ENCODE peak calls at places on chromosomes 7 and 10, in four cellular contexts. W is HFF-Myc, D is stomach, F is cardiac muscle cell. P is an unnamed sample.

GRCh38 chr10:12214763-12215218 is 18.8 kb downstream of the CDC123 start:
- DNase-seq in D (no peak), F (peak), W (no peak), P (peak)

GRCh38 chr7:66362136-66362535 is 157.0 kb downstream of the TPST1 start:
- DNase-seq in F (no peak), D (no peak), W (no peak), P (no peak)

GRCh38 chr7:152076324-152076821 is 50.9 kb downstream of the GALNT11 start:
- DNase-seq in W (no peak), F (peak), D (peak), P (peak)

GRCh38 chr7:151168022-151168786 is 710 bp upstream of the GBX1 start:
- DNase-seq in F (no peak), W (no peak), D (peak), P (peak)

GRCh38 chr7:158044156-158044823 is 543.3 kb downstream of the PTPRN2 start:
- DNase-seq in W (no peak), D (no peak), F (no peak), P (no peak)

GRCh38 chr10:12162927-12163326 is 32.8 kb downstream of the NUDT5 start:
- DNase-seq in F (no peak), D (no peak), W (no peak), P (no peak)

GRCh38 chr10:61904711-61905445 is 3.4 kb downstream of the ARID5B start:
- DNase-seq in W (peak), F (peak), D (no peak), P (peak)

GRCh38 chr7:84546403-84546802 is 351.8 kb upstream of the SEMA3A start:
- DNase-seq in W (no peak), F (no peak), D (no peak), P (no peak)

GRCh38 chr10:112343056-112343806 is 30.7 kb upstream of the ACSL5 start:
- DNase-seq in W (no peak), F (no peak), D (no peak), P (no peak)

GRCh38 chr10:61845196-61845949 is 56.1 kb upstream of the ARID5B start:
- DNase-seq in F (no peak), D (no peak), W (no peak), P (no peak)

GRCh38 chr7:45295222-45295621 is 137.6 kb downstream of the RAMP3 start:
- DNase-seq in F (no peak), D (no peak), W (no peak), P (no peak)

GRCh38 chr7:8441602-8442294 is 8.3 kb downstream of the NXPH1 start:
- DNase-seq in F (no peak), W (no peak), D (no peak), P (no peak)

GRCh38 chr7:2477447-2478386 is 1.5 kb upstream of the GRIFIN start:
- DNase-seq in F (peak), W (no peak), D (peak), P (peak)

GRCh38 chr7:123771256-123771655 is 22.5 kb upstream of the WASL start:
- DNase-seq in W (no peak), F (no peak), D (no peak), P (no peak)

GRCh38 chr10:1601371-1601906 is 135.9 kb downstream of the ADARB2 start:
- DNase-seq in D (no peak), F (no peak), W (no peak), P (no peak)

GRCh38 chr10:28284126-28284525 is 18.7 kb downstream of the MPP7 start:
- DNase-seq in D (no peak), W (no peak), F (no peak), P (no peak)

GRCh38 chr10:67306588-67307205 is 380.9 kb downstream of the LRRTM3 start:
- DNase-seq in F (peak), W (no peak), D (no peak), P (peak)

GRCh38 chr10:95201736-95202135 is 7.7 kb downstream of the ACSM6 start:
- DNase-seq in W (no peak), D (no peak), F (peak), P (no peak)

GRCh38 chr10:26269754-26270153 is 53.2 kb downstream of the GAD2 start:
- DNase-seq in F (peak), D (no peak), W (no peak), P (peak)

GRCh38 chr10:27258838-27259532 is 18.4 kb upstream of the ACBD5 start:
- DNase-seq in F (no peak), D (peak), W (no peak), P (peak)

GRCh38 chr10:100734295-100735086 is 10.9 kb upstream of the PAX2 start:
- DNase-seq in F (no peak), D (no peak), W (no peak), P (no peak)

GRCh38 chr7:151206914-151207313 is 3.4 kb downstream of the H2BK1 start:
- DNase-seq in D (no peak), F (no peak), W (no peak), P (no peak)

GRCh38 chr7:139482662-139483466 is 609 bp downstream of the KLRG2 start:
- DNase-seq in D (no peak), W (no peak), F (peak), P (no peak)

GRCh38 chr7:88344956-88345832 is 38.5 kb upstream of the STEAP4 start:
- DNase-seq in F (peak), W (no peak), D (peak), P (no peak)

DNA sequence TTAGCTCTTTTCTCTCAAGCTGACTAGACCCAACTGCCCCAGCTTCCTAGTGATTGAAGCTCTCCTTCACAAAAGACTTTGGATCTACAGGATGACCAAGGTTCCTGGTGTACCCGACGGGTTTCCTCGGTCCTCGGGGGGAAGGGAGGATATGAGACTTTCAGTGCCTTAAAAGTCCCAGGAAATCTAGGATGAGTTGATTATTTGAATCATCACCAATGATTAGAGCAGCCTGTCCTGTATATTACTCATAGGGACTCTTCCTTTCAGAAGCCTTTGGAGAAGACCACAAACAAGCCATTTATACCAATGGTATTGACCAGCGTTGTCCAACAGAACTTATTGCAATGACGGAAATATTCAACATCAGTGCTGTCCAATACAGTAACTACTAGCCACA is 6.1 kb upstream of the ACTA2 start:
- DNase-seq in D (no peak), W (no peak), F (no peak), P (no peak)
- TF ChIP-seq CTCF in D (no peak), W (no peak), F (no peak), P (no peak)

GRCh38 chr7:105863876-105864275 is 12.5 kb downstream of the ATXN7L1 start:
- DNase-seq in F (no peak), D (no peak), W (no peak), P (no peak)

GRCh38 chr7:105871142-105871541 is 5.3 kb downstream of the ATXN7L1 start:
- DNase-seq in F (no peak), W (no peak), D (no peak), P (no peak)

GRCh38 chr7:105862770-105863169 is 13.6 kb downstream of the ATXN7L1 start:
- DNase-seq in F (no peak), W (no peak), D (no peak), P (no peak)

GRCh38 chr7:105862276-105862675 is 14.1 kb downstream of the ATXN7L1 start:
- DNase-seq in F (no peak), D (no peak), W (no peak), P (no peak)

GRCh38 chr7:105866124-105866801 is 10.1 kb downstream of the ATXN7L1 start:
- DNase-seq in F (no peak), W (no peak), D (no peak), P (no peak)
- TF ChIP-seq CTCF in F (no peak), W (no peak), D (no peak), P (no peak)

DNA sequence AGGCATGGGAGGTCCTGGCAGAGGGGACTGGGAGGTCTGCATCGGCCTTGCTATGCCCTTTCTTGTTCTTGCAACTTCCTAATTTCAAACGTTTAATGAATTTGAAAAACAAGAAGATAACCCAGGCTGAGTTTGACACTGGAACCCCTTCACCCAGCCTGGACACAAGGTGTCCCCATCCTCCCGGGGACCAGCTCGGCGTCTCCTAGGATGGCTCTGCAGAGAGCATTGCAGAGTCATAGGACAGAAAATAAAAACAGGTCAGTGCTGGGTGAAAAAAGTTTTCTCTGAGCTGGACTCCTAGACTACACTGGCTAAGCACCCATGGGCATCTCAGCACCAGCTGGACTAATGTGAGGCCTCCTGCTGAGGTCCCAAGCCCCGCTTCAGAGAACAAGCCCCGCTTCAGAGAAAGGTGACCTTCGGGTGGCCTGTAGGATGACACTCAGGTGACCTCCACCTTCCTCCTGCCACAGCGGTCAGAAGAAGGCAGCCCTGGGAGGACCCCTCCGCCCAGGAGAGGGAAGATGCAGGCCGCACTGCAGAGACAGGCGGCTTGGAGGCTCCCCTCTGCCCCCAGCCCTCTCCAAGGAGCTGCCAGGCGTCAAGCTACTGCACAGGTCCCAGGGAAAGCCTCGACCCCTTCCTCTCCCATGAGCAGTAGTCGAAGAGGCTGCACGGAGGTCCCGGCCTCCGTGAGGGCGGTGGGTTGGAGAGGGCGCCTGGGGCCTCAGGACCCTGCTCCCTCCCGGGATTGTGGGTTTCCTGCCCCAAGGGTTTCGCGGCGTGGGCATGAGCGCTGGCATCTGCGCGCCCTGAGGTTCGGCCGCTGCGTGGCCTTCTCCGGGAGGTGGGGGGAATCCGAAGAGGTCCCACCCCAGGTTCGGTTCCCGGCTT is 9.2 kb upstream of the UNCX start:
- DNase-seq in F (no peak), W (no peak), D (no peak), P (no peak)
- TF ChIP-seq CTCF in F (no peak), W (peak), D (no peak), P (peak)

GRCh38 chr10:79066460-79067240 is 2.1 kb upstream of the ZMIZ1 start:
- DNase-seq in F (peak), W (no peak), D (no peak), P (peak)
- TF ChIP-seq CTCF in F (peak), W (peak), D (no peak), P (no peak)

GRCh38 chr7:110131344-110131743 is 959.6 kb upstream of the LRRN3 start:
- DNase-seq in D (no peak), W (no peak), F (no peak), P (no peak)

GRCh38 chr7:110129159-110129558 is 961.8 kb upstream of the LRRN3 start:
- DNase-seq in W (no peak), D (no peak), F (no peak), P (no peak)

GRCh38 chr7:110130669-110131068 is 960.3 kb upstream of the LRRN3 start:
- DNase-seq in F (no peak), D (no peak), W (no peak), P (no peak)
- TF ChIP-seq CTCF in F (no peak), D (no peak), W (no peak), P (no peak)

DNA sequence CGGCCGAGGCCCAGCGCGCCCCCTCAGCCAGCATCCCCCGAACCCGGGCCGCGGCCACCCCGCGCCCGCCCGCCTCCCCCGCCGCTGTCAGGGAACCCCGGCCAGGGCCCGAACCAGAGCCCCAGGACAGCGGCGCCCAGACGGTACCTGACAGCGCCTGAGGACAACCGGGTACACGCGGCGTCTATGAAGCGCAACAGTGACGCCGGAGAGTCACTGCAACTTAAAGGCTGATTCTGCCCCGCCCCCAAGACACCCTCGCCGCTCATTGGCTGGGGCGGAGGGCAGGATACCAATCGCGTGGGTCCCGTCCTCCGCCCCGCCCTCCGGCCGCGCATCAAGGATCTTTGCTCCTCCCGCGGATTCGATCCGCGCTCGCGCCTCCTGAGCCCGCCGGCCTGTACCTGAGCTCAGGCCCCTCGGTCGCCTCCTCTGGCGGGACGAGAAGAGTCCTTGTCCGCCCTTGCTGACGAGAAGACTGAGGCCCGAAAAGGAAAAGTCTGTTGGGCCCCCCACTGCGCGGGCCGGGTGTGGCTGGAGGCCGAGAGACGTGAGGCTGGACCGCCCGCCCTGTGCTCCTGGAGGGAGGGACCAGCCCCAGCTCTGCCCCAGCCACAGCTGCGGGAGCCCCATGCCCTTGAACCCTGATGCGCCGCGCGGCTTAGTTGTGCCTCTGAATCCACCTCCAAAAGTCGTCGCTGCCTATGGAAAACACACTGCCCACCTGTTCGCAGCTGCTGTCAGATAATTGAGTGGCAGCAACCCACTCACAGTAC is at the start of gene OAT:
- DNase-seq in D (peak), F (peak), W (peak), P (peak)
- TF ChIP-seq CTCF in D (no peak), F (no peak), W (peak), P (no peak)

DNA sequence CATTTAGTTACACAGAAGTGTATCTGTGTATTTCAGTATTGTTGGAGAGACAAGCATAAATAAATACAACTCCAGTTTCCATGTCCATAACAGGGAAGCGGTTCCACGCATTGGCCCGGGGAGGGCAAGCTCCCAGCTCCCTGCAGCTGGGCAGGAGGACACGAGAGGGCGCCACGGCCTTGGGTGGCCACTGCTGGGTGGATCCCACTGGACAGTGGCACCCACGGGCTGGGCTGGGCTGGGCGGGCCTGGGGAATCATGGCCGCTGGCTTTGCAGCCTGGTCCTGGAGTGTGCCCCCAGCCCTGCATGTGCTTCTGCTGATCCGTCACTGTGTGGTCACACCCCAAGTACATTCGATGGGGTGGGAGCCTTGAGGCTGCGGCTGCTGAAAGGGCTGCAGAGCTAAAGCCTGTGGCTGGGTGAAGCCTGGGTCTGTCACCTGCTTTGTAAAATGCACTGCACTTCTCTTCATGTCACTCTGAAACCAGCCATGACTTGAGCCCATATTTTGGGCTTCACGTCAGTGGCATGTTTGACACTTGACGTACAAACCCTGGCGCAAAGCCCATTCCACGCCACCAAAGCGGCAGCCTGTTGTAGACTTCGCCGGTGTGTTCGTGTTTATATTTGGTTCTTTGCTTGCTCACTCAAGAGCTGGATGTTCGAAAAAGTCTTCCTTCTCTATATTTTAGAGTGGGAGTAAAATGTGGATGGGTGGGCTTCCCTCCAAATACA is 27.5 kb downstream of the LRRC27 start:
- DNase-seq in F (no peak), W (no peak), D (no peak), P (no peak)
- TF ChIP-seq CTCF in F (no peak), W (no peak), D (no peak), P (no peak)

GRCh38 chr7:102287465-102288146 is 938 bp downstream of the SH2B2 start:
- DNase-seq in D (peak), F (peak), W (no peak), P (no peak)

GRCh38 chr7:102287082-102287464 is 405 bp downstream of the SH2B2 start:
- DNase-seq in W (no peak), D (no peak), F (no peak), P (no peak)

GRCh38 chr7:102286237-102287081 is at the start of gene SH2B2:
- DNase-seq in W (no peak), F (peak), D (peak), P (peak)

GRCh38 chr7:102289051-102289450 is 2.4 kb downstream of the SH2B2 start:
- DNase-seq in F (no peak), D (no peak), W (no peak), P (no peak)

DNA sequence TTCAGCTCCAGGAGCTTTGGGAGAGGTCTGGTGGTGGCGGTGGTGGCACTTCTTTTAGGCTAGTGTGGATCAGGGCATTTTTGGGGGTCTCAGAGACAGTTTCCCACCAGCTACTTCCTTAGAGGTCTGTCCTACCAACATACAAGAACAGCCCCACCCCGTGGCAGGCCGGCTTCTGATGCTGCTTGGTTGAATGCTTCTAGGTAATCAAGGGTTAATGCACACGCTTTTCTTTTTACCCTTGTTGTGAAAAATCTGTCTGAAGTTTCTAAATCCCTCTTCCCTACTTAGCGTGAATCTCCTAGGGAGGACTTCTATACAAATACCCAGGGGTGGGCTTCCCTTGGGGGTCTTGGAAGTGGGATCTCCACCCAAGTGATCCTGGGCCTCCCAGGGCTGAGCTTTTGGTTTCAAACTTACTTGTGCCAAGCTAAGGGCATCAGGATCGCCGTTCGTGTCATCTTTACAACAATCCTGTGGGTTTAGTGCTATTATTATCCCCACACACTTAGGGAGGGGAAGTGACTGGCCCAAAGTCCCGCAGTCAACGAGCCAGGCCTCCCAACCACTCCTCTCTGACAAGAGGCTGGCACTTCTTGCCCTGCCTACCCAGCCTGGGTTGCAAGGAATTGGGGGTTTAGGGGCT is 1.7 kb downstream of the SH2B2 start:
- DNase-seq in F (no peak), W (no peak), D (no peak), P (no peak)
- TF ChIP-seq CTCF in F (no peak), W (no peak), D (no peak), P (peak)

GRCh38 chr7:111312966-111313365 is 222.0 kb downstream of the LRRN3 start:
- DNase-seq in D (no peak), F (peak), W (peak), P (no peak)
- TF ChIP-seq CTCF in D (no peak), F (no peak), W (no peak), P (no peak)

P was measured in GM10248.